ENCODE peak calls at places on chromosomes 2 and 18, in nine cellular contexts. C is spleen; S is effector memory CD4-positive, alpha-beta T cell; X is hepatic stellate cell; G is ELF-1; P is stimulated activated CD4-positive, alpha-beta T cell treated with anti-CD3 and anti-CD28 coated beads, Interleukin-2, amount 100 ng/mL, for 48 hours; B is HTR-8/SVneo; T is nephron progenitor cell; O is KBM-7. F is an unnamed sample.

GRCh38 chr2:30666307-30666874 is 140.9 kb downstream of the CAPN13 start:
- DNase-seq in P (no peak), O (peak; percentile 58), C (no peak), B (peak; percentile 45), S (no peak), G (peak; percentile 61), X (peak; percentile 62), T (no peak), F (peak; percentile 67)

GRCh38 chr18:64720781-64721464 is 572.0 kb upstream of the LINC00305 start:
- DNase-seq in X (no peak), B (no peak), G (no peak), O (no peak), T (peak; percentile 15), C (no peak), S (no peak), P (no peak), F (no peak)

GRCh38 chr2:207167129-207167923 is 1.6 kb upstream of the KLF7 start:
- DNase-seq in S (no peak), B (no peak), X (peak; percentile 26), T (no peak), C (no peak), P (no peak), G (no peak), O (peak; percentile 75), F (peak; percentile 40)

GRCh38 chr2:2762898-2763287 is 431.8 kb upstream of the MYT1L start:
- DNase-seq in P (no peak), T (no peak), G (no peak), S (no peak), C (peak; percentile 58), B (no peak), X (no peak), O (no peak), F (no peak)

GRCh38 chr2:197673142-197673541 is 2.2 kb downstream of the RFTN2 start:
- DNase-seq in T (peak; percentile 5), X (no peak), S (no peak), B (no peak), C (no peak), O (no peak), G (peak; percentile 6), P (no peak), F (no peak)

GRCh38 chr2:28628987-28629386 is 122.6 kb upstream of the PPP1CB start:
- DNase-seq in T (no peak), B (no peak), S (no peak), C (peak; percentile 65), P (no peak), O (no peak), X (no peak), G (no peak), F (no peak)

GRCh38 chr2:197137234-197137633 is 173.3 kb downstream of the ANKRD44 start:
- DNase-seq in G (no peak), S (no peak), T (no peak), O (no peak), X (peak; percentile 46), B (no peak), P (no peak), C (no peak), F (no peak)

GRCh38 chr18:61551586-61551985 is 218.4 kb downstream of the CDH20 start:
- DNase-seq in O (peak; percentile 63), G (peak; percentile 69), T (peak; percentile 39), X (peak; percentile 76), B (peak; percentile 61), S (no peak), P (no peak), C (no peak), F (peak; percentile 82)

GRCh38 chr2:8654041-8654440 is 27.8 kb upstream of the ID2 start:
- DNase-seq in O (no peak), C (no peak), X (no peak), G (no peak), T (no peak), P (no peak), B (no peak), S (no peak), F (no peak)

GRCh38 chr2:86764661-86765307 is 25.9 kb downstream of the CD8A start:
- DNase-seq in X (peak; percentile 44), B (peak; percentile 61), S (no peak), O (peak; percentile 71), C (no peak), T (peak; percentile 31), P (no peak), G (peak; percentile 62), F (peak; percentile 81)

GRCh38 chr18:3552305-3552704 is 102.3 kb downstream of the TGIF1 start:
- DNase-seq in X (no peak), T (no peak), O (no peak), P (no peak), G (peak; percentile 22), C (no peak), B (no peak), S (no peak), F (no peak)

GRCh38 chr2:98280376-98281102 is 65.7 kb upstream of the CNGA3 start:
- DNase-seq in T (peak; percentile 63), C (no peak), S (no peak), G (peak; percentile 69), O (no peak), X (no peak), P (no peak), B (no peak), F (no peak)

F was measured in OCI-M1.